ENCODE peak calls at places on chromosomes 13 and 19, in five cellular contexts. U is H1, Z is HCT116, V is HepG2, N is GM12878. M is an unnamed sample.

GRCh38 chr13:81770868-81771505 is 1430.1 kb upstream of the SPRY2 start:
- DNase-seq in V (no peak), N (no peak), U (no peak), Z (no peak), M (no peak)

GRCh38 chr13:108086678-108087077 is 128.7 kb downstream of the LIG4 start:
- DNase-seq in V (no peak), Z (no peak), N (no peak), U (no peak), M (no peak)

GRCh38 chr19:17302391-17303166 is 646 bp downstream of the ABHD8 start:
- DNase-seq in U (no peak), V (no peak), N (no peak), Z (no peak), M (peak)

GRCh38 chr13:75870397-75870801 is 234.3 kb downstream of the LMO7 start:
- DNase-seq in U (no peak), N (no peak), Z (no peak), V (no peak), M (peak)

GRCh38 chr19:23991170-23991569 is 76.5 kb downstream of the ZNF726 start:
- DNase-seq in V (peak), N (no peak), Z (no peak), U (no peak), M (no peak)

GRCh38 chr19:46927106-46927505 is 66.3 kb downstream of the ARHGAP35 start:
- DNase-seq in V (no peak), N (no peak), U (no peak), Z (no peak), M (no peak)

GRCh38 chr19:10747674-10748073 is 29.8 kb downstream of the DNM2 start:
- DNase-seq in N (no peak), U (no peak), V (no peak), Z (no peak), M (no peak)

GRCh38 chr19:11410682-11411081 is 8.4 kb downstream of the RGL3 start:
- DNase-seq in Z (no peak), V (no peak), N (no peak), U (no peak), M (peak)

GRCh38 chr13:46668302-46668720 is 115.3 kb downstream of the LRCH1 start:
- DNase-seq in Z (no peak), N (no peak), V (no peak), U (no peak), M (no peak)

GRCh38 chr13:100517135-100517534 is 71.5 kb downstream of the GGACT start:
- DNase-seq in N (no peak), V (peak), U (no peak), Z (no peak), M (no peak)

GRCh38 chr13:51825165-51825592 is 19.8 kb downstream of the TMEM272 start:
- DNase-seq in N (no peak), U (no peak), Z (no peak), V (no peak), M (no peak)

GRCh38 chr13:27151798-27152599 is 19.6 kb downstream of the USP12 start:
- DNase-seq in N (no peak), U (no peak), V (peak), Z (no peak), M (no peak)

DNA sequence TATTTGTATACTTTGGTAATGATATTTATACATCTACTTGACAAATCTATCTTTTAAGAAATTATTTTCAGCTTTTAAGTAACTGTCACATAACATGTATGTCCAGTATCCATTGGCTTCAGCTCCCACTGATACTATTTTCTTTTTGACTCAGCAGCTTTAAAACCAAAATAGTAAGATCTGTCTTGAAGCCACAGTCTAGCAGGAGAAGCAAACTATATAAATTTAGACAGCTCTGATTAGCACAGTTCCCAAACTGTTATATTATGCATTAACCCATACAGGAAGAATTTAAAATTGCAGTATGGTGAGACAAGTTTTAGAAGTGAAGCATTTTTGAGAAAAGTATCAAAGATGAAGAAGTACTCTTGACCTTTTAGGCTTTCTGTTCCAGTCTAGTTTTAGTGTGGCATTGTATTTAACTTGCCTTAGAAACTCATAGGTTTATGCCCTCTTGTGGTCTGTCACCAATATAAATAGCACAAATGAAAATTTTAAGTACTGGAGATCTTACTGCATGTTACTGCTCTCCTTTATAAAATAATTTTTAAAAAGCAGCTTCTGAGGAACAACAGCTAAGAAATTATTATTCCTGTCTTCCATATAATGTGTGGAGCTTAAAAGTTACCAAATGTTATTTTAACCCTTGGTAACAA is 24.7 kb downstream of the URI1 start:
- DNase-seq in U (no peak), N (no peak), V (peak), Z (no peak), M (no peak)
- TF ChIP-seq SRF in U (no peak), N (no peak), V (no peak), Z (no peak), M (no peak)

GRCh38 chr19:40254714-40255418 is 28.4 kb upstream of the CCNP start:
- DNase-seq in Z (no peak), N (no peak), V (no peak), U (no peak), M (no peak)

GRCh38 chr19:40257096-40257517 is 28.0 kb downstream of the AKT2 start:
- DNase-seq in U (no peak), Z (no peak), N (no peak), V (no peak), M (no peak)

GRCh38 chr19:40253611-40254092 is 27.2 kb upstream of the CCNP start:
- DNase-seq in N (no peak), U (no peak), Z (no peak), V (peak), M (no peak)

GRCh38 chr19:40256511-40256910 is 28.6 kb downstream of the AKT2 start:
- DNase-seq in V (no peak), Z (no peak), U (no peak), N (no peak), M (no peak)

GRCh38 chr19:40255619-40256166 is 29.2 kb upstream of the CCNP start:
- DNase-seq in Z (no peak), N (no peak), V (peak), U (no peak), M (no peak)
- TF ChIP-seq SRF in Z (no peak), N (no peak), V (no peak), U (no peak), M (no peak)

GRCh38 chr13:77239312-77239711 is 87.6 kb downstream of the MYCBP2 start:
- DNase-seq in N (no peak), V (no peak), U (no peak), Z (no peak), M (no peak)
- TF ChIP-seq SRF in N (no peak), V (no peak), U (no peak), Z (no peak), M (no peak)

GRCh38 chr13:93268327-93269028 is 41.9 kb downstream of the GPC6 start:
- DNase-seq in Z (no peak), N (no peak), V (no peak), U (no peak), M (no peak)

GRCh38 chr13:93265800-93266199 is 39.2 kb downstream of the GPC6 start:
- DNase-seq in N (no peak), Z (no peak), V (no peak), U (no peak), M (no peak)

GRCh38 chr13:93266681-93267080 is 40.1 kb downstream of the GPC6 start:
- DNase-seq in V (no peak), Z (no peak), U (no peak), N (no peak), M (no peak)

DNA sequence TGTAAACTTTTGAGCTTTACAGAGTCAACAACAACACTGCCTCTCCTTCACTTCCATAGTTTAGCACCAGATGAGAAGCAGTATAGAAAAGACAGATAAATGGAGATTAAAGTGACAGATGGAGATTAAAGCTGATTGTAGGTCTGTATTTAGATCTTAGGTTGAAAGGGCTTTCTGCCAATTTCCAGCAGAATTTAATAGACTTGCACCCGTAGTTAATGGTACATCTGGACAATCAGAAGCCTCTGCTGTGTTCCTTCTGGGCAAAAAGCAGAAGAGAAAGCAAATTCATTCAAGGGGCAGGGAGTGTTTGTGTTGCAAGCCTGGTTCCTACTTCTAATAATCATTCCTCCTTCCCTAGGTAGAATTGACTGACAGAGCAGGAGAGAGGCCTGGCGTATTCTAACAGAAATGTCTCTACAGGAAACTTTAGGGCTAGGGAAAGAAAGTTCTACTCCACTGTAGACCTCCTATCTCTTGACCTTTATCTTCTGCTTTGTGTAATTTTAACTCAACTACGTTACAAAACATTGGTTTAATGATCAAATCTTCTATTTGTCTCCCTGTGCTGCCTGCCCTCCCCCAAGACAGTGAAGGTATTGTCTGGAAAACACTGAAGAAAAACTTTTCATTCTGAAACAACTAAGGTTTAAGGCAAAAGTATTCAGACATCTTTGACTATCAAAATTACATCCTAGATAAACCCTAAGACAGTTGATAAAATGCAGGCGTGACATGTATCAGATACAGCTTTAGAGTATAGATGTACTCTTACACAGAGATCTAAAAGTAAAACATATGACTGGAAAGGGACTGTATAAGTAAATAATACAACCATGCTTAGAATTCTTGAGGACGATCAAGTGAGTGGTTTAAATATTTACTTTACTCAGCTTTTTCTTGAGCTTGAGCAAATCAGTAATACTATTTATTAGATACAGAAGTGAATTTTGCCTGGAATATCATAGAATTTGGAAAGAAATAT is 44.5 kb downstream of the GPC6 start:
- DNase-seq in N (no peak), V (peak), U (no peak), Z (no peak), M (no peak)
- TF ChIP-seq SRF in N (no peak), V (no peak), U (no peak), Z (no peak), M (no peak)

GRCh38 chr13:32443111-32443510 is 15.2 kb upstream of the N4BP2L1 start:
- DNase-seq in U (no peak), N (peak), V (peak), Z (peak), M (no peak)
- TF ChIP-seq SRF in U (no peak), N (no peak), V (no peak), Z (no peak), M (no peak)

DNA sequence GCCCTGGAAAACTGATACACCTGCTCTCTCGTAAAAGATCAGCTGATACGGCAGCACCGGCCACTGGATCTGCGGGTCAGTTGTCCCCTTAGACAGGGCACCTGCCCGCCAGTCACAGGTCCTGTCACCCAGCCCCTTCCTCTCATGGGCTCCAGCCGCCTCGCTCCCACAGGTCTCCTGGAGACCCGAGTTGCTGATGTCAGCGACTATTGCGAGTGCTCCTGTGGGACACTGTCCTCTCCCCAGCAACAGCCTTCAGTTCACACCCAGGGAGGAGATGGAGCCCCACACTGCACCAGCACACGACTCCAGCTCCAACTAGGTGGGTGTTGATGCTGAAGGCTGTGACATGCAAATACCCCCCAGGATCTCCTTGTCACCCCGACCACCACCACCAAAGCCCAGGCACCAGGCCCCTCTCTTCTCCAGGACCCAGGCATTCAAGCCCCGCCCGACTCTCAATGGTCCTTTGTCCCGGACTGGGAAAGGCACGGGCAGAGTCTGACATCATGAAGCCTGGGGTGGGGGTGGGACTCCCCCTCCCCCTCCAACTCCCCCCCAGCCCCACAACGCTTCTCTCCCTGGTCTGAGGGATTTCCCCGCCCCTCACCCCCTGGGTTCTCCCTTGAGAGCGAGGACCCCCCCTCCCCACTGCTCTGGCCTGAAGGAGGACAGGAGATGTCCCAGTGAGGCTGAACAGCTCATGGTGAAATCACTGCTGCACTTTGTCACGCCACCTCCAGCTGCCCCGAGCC is 1.4 kb upstream of the MAG start:
- DNase-seq in U (no peak), Z (no peak), V (no peak), N (no peak), M (no peak)
- TF ChIP-seq SRF in U (no peak), Z (no peak), V (no peak), N (no peak), M (no peak)

GRCh38 chr19:48959341-48960239 is 4.9 kb downstream of the BAX start:
- DNase-seq in Z (no peak), N (no peak), U (no peak), V (no peak), M (no peak)
- TF ChIP-seq SRF in Z (no peak), N (no peak), U (no peak), V (no peak), M (no peak)

M was measured in K562.